ENCODE peak calls at places on chromosomes 7 and 10, in nine cellular contexts. I is Peyer's patch, L is heart left ventricle, V is PC-9, W is PC-3, K is psoas muscle, E is spleen, G is IMR-90, U is stomach. P is an unnamed sample.

GRCh38 chr7:112970771-112971170 is 115.9 kb downstream of the GPR85 start:
- DNase-seq in K (no peak), I (no peak), L (no peak), G (no peak), E (no peak), V (no peak), U (no peak), W (peak; percentile 11), P (no peak)

GRCh38 chr7:25720427-25720826 is 431.6 kb upstream of the NFE2L3 start:
- DNase-seq in U (no peak), E (no peak), G (peak; percentile 2), V (no peak), K (no peak), W (peak; percentile 22), L (no peak), I (no peak), P (no peak)

GRCh38 chr10:44153901-44154670 is 230.8 kb downstream of the CXCL12 start:
- DNase-seq in U (no peak), V (no peak), W (no peak), K (no peak), I (no peak), L (no peak), E (no peak), G (no peak), P (peak; percentile 66)

GRCh38 chr7:142438235-142438922 is 180.5 kb upstream of the PRSS58 start:
- DNase-seq in I (no peak), V (no peak), L (no peak), W (peak; percentile 71), U (no peak), E (no peak), G (peak; percentile 64), K (no peak), P (peak; percentile 37)

GRCh38 chr10:101841826-101842225 is 1.8 kb downstream of the KCNIP2 start:
- DNase-seq in W (no peak), K (no peak), U (no peak), E (no peak), L (no peak), V (no peak), I (no peak), G (no peak), P (no peak)

GRCh38 chr7:74544706-74545469 is 91.2 kb downstream of the GTF2IRD1 start:
- DNase-seq in U (peak; percentile 68), G (peak; percentile 64), K (no peak), L (no peak), V (no peak), I (peak; percentile 70), E (no peak), W (peak; percentile 79), P (peak; percentile 18)

GRCh38 chr7:229184-229964 is 37.0 kb downstream of the FAM20C start:
- DNase-seq in K (peak; percentile 89), G (peak; percentile 97), U (peak; percentile 52), E (no peak), V (no peak), W (no peak), L (peak; percentile 66), I (no peak), P (peak; percentile 99)

GRCh38 chr10:101120884-101121660 is 10.0 kb upstream of the TLX1 start:
- DNase-seq in E (peak; percentile 87), W (no peak), L (no peak), G (no peak), I (peak; percentile 85), U (peak; percentile 51), V (no peak), K (peak; percentile 41), P (no peak)

GRCh38 chr10:77417806-77418205 is 219.8 kb downstream of the KCNMA1 start:
- DNase-seq in G (no peak), K (no peak), I (no peak), U (no peak), W (no peak), V (no peak), E (no peak), L (no peak), P (no peak)

GRCh38 chr10:13296476-13296875 is 3.4 kb downstream of the PHYH start:
- DNase-seq in L (no peak), K (no peak), E (peak; percentile 36), I (no peak), V (no peak), U (no peak), W (no peak), G (no peak), P (no peak)

GRCh38 chr7:34282271-34282670 is 375.7 kb upstream of the NPSR1 start:
- DNase-seq in W (no peak), K (peak; percentile 30), V (no peak), U (no peak), I (no peak), L (no peak), E (no peak), G (no peak), P (peak; percentile 11)

GRCh38 chr7:129610709-129611245 is 743 bp upstream of the NRF1 start:
- DNase-seq in E (no peak), G (no peak), I (no peak), W (no peak), V (no peak), L (no peak), K (no peak), U (no peak), P (no peak)

GRCh38 chr10:125264752-125265578 is 104.6 kb upstream of the CTBP2 start:
- DNase-seq in E (no peak), U (no peak), G (no peak), V (peak; percentile 89), W (peak; percentile 38), I (no peak), K (no peak), L (no peak), P (no peak)

GRCh38 chr10:114766470-114766869 is 55.1 kb upstream of the FHIP2A start:
- DNase-seq in W (peak; percentile 57), K (no peak), I (no peak), L (no peak), U (no peak), V (no peak), G (peak; percentile 37), E (no peak), P (no peak)

GRCh38 chr7:130274983-130275649 is 8.5 kb downstream of the CPA2 start:
- DNase-seq in G (no peak), V (no peak), E (no peak), W (no peak), U (no peak), I (no peak), K (no peak), L (no peak), P (no peak)

GRCh38 chr7:65216469-65216868 is 157.2 kb upstream of the ZNF92 start:
- DNase-seq in W (peak; percentile 65), L (peak; percentile 37), I (no peak), U (peak; percentile 79), V (peak; percentile 35), E (peak; percentile 86), K (no peak), G (peak; percentile 16), P (peak; percentile 13)

GRCh38 chr7:138350701-138351357 is 109.2 kb upstream of the TRIM24 start:
- DNase-seq in V (no peak), L (no peak), I (no peak), K (no peak), E (no peak), W (no peak), G (no peak), U (no peak), P (no peak)

GRCh38 chr7:51590746-51591145 is 274.1 kb upstream of the COBL start:
- DNase-seq in E (no peak), K (no peak), W (no peak), V (peak; percentile 28), I (no peak), L (no peak), U (no peak), G (no peak), P (no peak)

GRCh38 chr10:109875151-109875568 is 48.2 kb downstream of the XPNPEP1 start:
- DNase-seq in I (no peak), L (no peak), K (no peak), U (peak; percentile 20), W (no peak), G (no peak), E (no peak), V (no peak), P (no peak)

GRCh38 chr10:13453896-13454295 is 74.9 kb downstream of the BEND7 start:
- DNase-seq in U (no peak), V (no peak), I (no peak), K (no peak), G (no peak), L (no peak), E (no peak), W (no peak), P (no peak)

GRCh38 chr10:77873558-77874380 is 52.8 kb downstream of the DLG5 start:
- DNase-seq in I (peak; percentile 70), K (peak; percentile 69), E (peak; percentile 88), U (peak; percentile 50), G (peak; percentile 42), W (peak; percentile 99), V (peak; percentile 93), L (no peak), P (peak; percentile 68)

GRCh38 chr7:36438211-36438610 is 48.5 kb downstream of the ANLN start:
- DNase-seq in E (no peak), W (no peak), K (no peak), V (no peak), L (no peak), I (no peak), G (no peak), U (no peak), P (peak; percentile 6)

GRCh38 chr10:49185213-49185612 is 3.0 kb downstream of the TMEM273 start:
- DNase-seq in U (no peak), G (no peak), L (no peak), W (no peak), V (no peak), I (no peak), K (no peak), E (no peak), P (no peak)
- H3K4me3 ChIP-seq in U (no peak overlapping the region), G (no peak overlapping the region), L (peak overlapping the region; percentile 20), W (no peak overlapping the region), V (no peak overlapping the region), I (no peak overlapping the region), K (no peak overlapping the region), E (no peak overlapping the region), P (no peak overlapping the region)

DNA sequence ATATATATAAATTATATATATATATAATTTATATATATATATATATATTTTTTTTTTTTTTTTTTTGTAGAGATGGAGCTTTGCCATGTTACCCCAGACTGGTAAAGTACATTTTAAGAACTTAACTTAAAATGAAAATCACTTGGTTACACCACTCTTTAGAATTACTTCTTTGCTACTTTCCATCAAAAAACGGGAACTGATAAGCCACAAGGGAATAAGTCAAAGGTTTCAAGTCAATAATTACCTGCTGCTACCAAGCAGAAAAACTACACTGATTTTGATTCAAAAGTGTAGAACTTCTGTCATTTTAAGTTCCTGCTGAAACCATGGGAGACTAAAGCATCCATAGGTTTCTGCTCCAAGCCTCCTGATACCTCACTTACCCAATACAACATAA is 12.2 kb downstream of the PPA1 start:
- DNase-seq in U (no peak), E (no peak), K (no peak), W (no peak), L (no peak), V (no peak), G (no peak), I (no peak), P (no peak)
- TF ChIP-seq CTCF in U (no peak), E (no peak), K (no peak), W (no peak), L (no peak), V (no peak), G (no peak), I (no peak), P (no peak)

GRCh38 chr7:93146465-93147127 is 1.6 kb downstream of the SAMD9L start:
- DNase-seq in G (no peak), U (no peak), V (no peak), W (no peak), E (no peak), I (no peak), K (no peak), L (no peak), P (no peak)
- H3K4me3 ChIP-seq in G (peak overlapping the region; percentile 46), U (peak overlapping the region; percentile 44), V (no peak overlapping the region), W (peak overlapping the region; percentile 74), E (peak overlapping the region; percentile 36), I (peak overlapping the region; percentile 36), K (peak overlapping the region; percentile 54), L (peak overlapping the region; percentile 57), P (peak overlapping the region; percentile 66)

GRCh38 chr7:99472561-99473314 is at the start of gene ZNF789:
- DNase-seq in U (peak; percentile 99), E (peak; percentile 99), W (peak; percentile 95), L (peak; percentile 98), G (peak; percentile 94), I (peak; percentile 99), K (peak; percentile 99), V (peak; percentile 91), P (peak; percentile 95)
- TF ChIP-seq CTCF in U (no peak), E (no peak), W (no peak), L (no peak), G (no peak), I (no peak), K (no peak), V (no peak), P (no peak)

P was measured in AG10803.